ENCODE peak calls at places on chromosomes 6 and 20, in eight cellular contexts. G is WTC11; E is activated CD4-positive, alpha-beta T cell treated with anti-CD3 and anti-CD28 coated beads for 48 hours; K is cardiac muscle cell; A is activated gamma-delta T cell treated with Interleukin-2 at 50 U/mL for 16 hours; T is BJ; W is globus pallidus; O is colonic mucosa. B is an unnamed sample.

GRCh38 chr20:35172434-35172806 is 548 bp downstream of the PROCR start:
- DNase-seq in G (no peak), E (no peak), K (no peak), A (no peak), T (no peak), W (no peak), O (no peak), B (no peak)

GRCh38 chr6:48068326-48069191 is 42.4 kb downstream of the PTCHD4 start:
- DNase-seq in G (peak; percentile 48), E (peak; percentile 2), K (peak; percentile 35), A (no peak), T (no peak), W (no peak), O (no peak), B (no peak)

GRCh38 chr6:36660771-36661471 is 17.6 kb upstream of the CDKN1A start:
- DNase-seq in G (peak; percentile 84), E (no peak), K (peak; percentile 36), A (no peak), T (no peak), W (no peak), O (peak; percentile 80), B (no peak)

GRCh38 chr6:7268362-7269310 is 44.4 kb downstream of the SSR1 start:
- DNase-seq in G (no peak), E (no peak), K (no peak), A (no peak), T (no peak), W (no peak), O (no peak), B (no peak)

GRCh38 chr20:53581444-53582311 is 12.0 kb downstream of the ZNF217 start:
- DNase-seq in G (no peak), E (peak; percentile 34), K (no peak), A (no peak), T (no peak), W (no peak), O (no peak), B (no peak)

GRCh38 chr20:2799271-2799670 is 1.2 kb downstream of the CPXM1 start:
- DNase-seq in G (no peak), E (no peak), K (no peak), A (no peak), T (no peak), W (no peak), O (no peak), B (no peak)

GRCh38 chr6:67506352-67506751 is 1128.7 kb upstream of the ADGRB3 start:
- DNase-seq in G (no peak), E (no peak), K (no peak), A (no peak), T (no peak), W (no peak), O (no peak), B (no peak)

GRCh38 chr6:43926644-43927524 is 156.9 kb downstream of the VEGFA start:
- DNase-seq in G (peak; percentile 77), E (peak; percentile 37), K (peak; percentile 68), A (no peak), T (peak; percentile 82), W (no peak), O (peak; percentile 88), B (no peak)

GRCh38 chr6:112946051-112946450 is 598.9 kb downstream of the RFPL4B start:
- DNase-seq in G (no peak), E (no peak), K (no peak), A (no peak), T (no peak), W (no peak), O (no peak), B (no peak)

GRCh38 chr6:96520851-96521115 is 823 bp upstream of the UFL1 start:
- DNase-seq in G (no peak), E (no peak), K (no peak), A (no peak), T (no peak), W (no peak), O (peak; percentile 21), B (no peak)

GRCh38 chr20:49508435-49509199 is 26.1 kb upstream of the KCNB1 start:
- DNase-seq in G (no peak), E (no peak), K (peak; percentile 60), A (no peak), T (no peak), W (peak; percentile 19), O (no peak), B (no peak)

GRCh38 chr20:36806049-36806448 is 32.5 kb upstream of the DSN1 start:
- DNase-seq in G (no peak), E (no peak), K (no peak), A (no peak), T (no peak), W (no peak), O (no peak), B (no peak)

GRCh38 chr20:5731753-5732366 is 18.3 kb upstream of the SHLD1 start:
- DNase-seq in G (no peak), E (no peak), K (no peak), A (no peak), T (no peak), W (no peak), O (no peak), B (no peak)

GRCh38 chr20:346640-347316 is at the start of gene NRSN2:
- DNase-seq in G (peak; percentile 66), E (peak; percentile 53), K (peak; percentile 79), A (no peak), T (no peak), W (no peak), O (peak; percentile 70), B (no peak)

GRCh38 chr6:159117031-159117430 is 52.2 kb upstream of the FNDC1 start:
- DNase-seq in G (no peak), E (no peak), K (no peak), A (no peak), T (peak; percentile 36), W (no peak), O (no peak), B (no peak)

B was measured in activated CD4-positive, CD25-positive, alpha-beta regulatory T cell.